ENCODE peak calls at places on chromosomes 4 and X, in seven cellular contexts. One of them, this sample, is unnamed.

GRCh38 chrX:70429759-70430158 is 6.6 kb downstream of the GDPD2 start:
- DNase-seq in GM12891: no peak
- DNase-seq in heart left ventricle: no peak
- DNase-seq in spleen: no peak
- DNase-seq in endothelial cell of umbilical vein: no peak
- DNase-seq in A549: no peak
- DNase-seq in IMR-90: no peak
- DNase-seq in this sample: no peak

GRCh38 chrX:7069556-7069955 is 78.0 kb upstream of the STS start:
- DNase-seq in GM12891: no peak
- DNase-seq in heart left ventricle: no peak
- DNase-seq in spleen: no peak
- DNase-seq in endothelial cell of umbilical vein: no peak
- DNase-seq in A549: no peak
- DNase-seq in IMR-90: no peak
- DNase-seq in this sample: no peak

GRCh38 chr4:101977096-101977495 is 186.6 kb downstream of the BANK1 start:
- DNase-seq in GM12891: no peak
- DNase-seq in heart left ventricle: no peak
- DNase-seq in spleen: no peak
- DNase-seq in endothelial cell of umbilical vein: peak
- DNase-seq in A549: peak
- DNase-seq in IMR-90: peak
- DNase-seq in this sample: peak

GRCh38 chr4:153275380-153276276 is 68.9 kb upstream of the MND1 start:
- DNase-seq in GM12891: no peak
- DNase-seq in heart left ventricle: no peak
- DNase-seq in spleen: no peak
- DNase-seq in endothelial cell of umbilical vein: no peak
- DNase-seq in A549: no peak
- DNase-seq in IMR-90: no peak
- DNase-seq in this sample: no peak

GRCh38 chr4:18166925-18167324 is 145.4 kb upstream of the LCORL start:
- DNase-seq in GM12891: no peak
- DNase-seq in heart left ventricle: no peak
- DNase-seq in spleen: no peak
- DNase-seq in endothelial cell of umbilical vein: no peak
- DNase-seq in A549: no peak
- DNase-seq in IMR-90: no peak
- DNase-seq in this sample: no peak

GRCh38 chrX:147646949-147647717 is 264.6 kb upstream of the FMR1 start:
- DNase-seq in GM12891: no peak
- DNase-seq in heart left ventricle: no peak
- DNase-seq in spleen: no peak
- DNase-seq in endothelial cell of umbilical vein: no peak
- DNase-seq in A549: no peak
- DNase-seq in IMR-90: no peak
- DNase-seq in this sample: no peak

GRCh38 chr4:26410385-26411293 is 79.6 kb downstream of the CCKAR start:
- DNase-seq in GM12891: no peak
- DNase-seq in heart left ventricle: no peak
- DNase-seq in spleen: no peak
- DNase-seq in endothelial cell of umbilical vein: peak
- DNase-seq in A549: peak
- DNase-seq in IMR-90: peak
- DNase-seq in this sample: peak

GRCh38 chrX:53483838-53484420 is 49.8 kb upstream of the HSD17B10 start:
- DNase-seq in GM12891: no peak
- DNase-seq in heart left ventricle: no peak
- DNase-seq in spleen: no peak
- DNase-seq in endothelial cell of umbilical vein: no peak
- DNase-seq in A549: no peak
- DNase-seq in IMR-90: peak
- DNase-seq in this sample: no peak

GRCh38 chr4:187550256-187550950 is 445.2 kb upstream of the ZFP42 start:
- DNase-seq in GM12891: no peak
- DNase-seq in heart left ventricle: no peak
- DNase-seq in spleen: no peak
- DNase-seq in endothelial cell of umbilical vein: no peak
- DNase-seq in A549: no peak
- DNase-seq in IMR-90: peak
- DNase-seq in this sample: no peak

GRCh38 chr4:108336076-108336475 is 167.3 kb upstream of the LEF1 start:
- DNase-seq in GM12891: no peak
- DNase-seq in heart left ventricle: no peak
- DNase-seq in spleen: no peak
- DNase-seq in endothelial cell of umbilical vein: no peak
- DNase-seq in A549: no peak
- DNase-seq in IMR-90: no peak
- DNase-seq in this sample: no peak

GRCh38 chrX:104165894-104166734 is at the start of gene FAM199X:
- DNase-seq in GM12891: peak
- DNase-seq in heart left ventricle: peak
- DNase-seq in spleen: peak
- DNase-seq in endothelial cell of umbilical vein: peak
- DNase-seq in A549: peak
- DNase-seq in IMR-90: peak
- DNase-seq in this sample: peak
- TF ChIP-seq POLR2A in GM12891: peak
- TF ChIP-seq POLR2A in heart left ventricle: peak
- TF ChIP-seq POLR2A in spleen: peak
- TF ChIP-seq POLR2A in endothelial cell of umbilical vein: peak
- TF ChIP-seq POLR2A in A549: peak
- TF ChIP-seq POLR2A in IMR-90: peak
- TF ChIP-seq POLR2A in this sample: peak

GRCh38 chr4:52658671-52659015 is 458 bp downstream of the USP46 start:
- DNase-seq in GM12891: peak
- DNase-seq in heart left ventricle: no peak
- DNase-seq in spleen: no peak
- DNase-seq in endothelial cell of umbilical vein: peak
- DNase-seq in A549: peak
- DNase-seq in IMR-90: no peak
- DNase-seq in this sample: no peak

GRCh38 chr4:52659722-52660261 is 691 bp upstream of the USP46 start:
- DNase-seq in GM12891: no peak
- DNase-seq in heart left ventricle: peak
- DNase-seq in spleen: peak
- DNase-seq in endothelial cell of umbilical vein: peak
- DNase-seq in A549: peak
- DNase-seq in IMR-90: no peak
- DNase-seq in this sample: no peak

GRCh38 chr4:52660643-52661042 is 1.5 kb upstream of the USP46 start:
- DNase-seq in GM12891: no peak
- DNase-seq in heart left ventricle: no peak
- DNase-seq in spleen: no peak
- DNase-seq in endothelial cell of umbilical vein: no peak
- DNase-seq in A549: no peak
- DNase-seq in IMR-90: no peak
- DNase-seq in this sample: no peak

GRCh38 chr4:52657630-52658501 is 1.2 kb downstream of the USP46 start:
- DNase-seq in GM12891: no peak
- DNase-seq in heart left ventricle: peak
- DNase-seq in spleen: no peak
- DNase-seq in endothelial cell of umbilical vein: peak
- DNase-seq in A549: no peak
- DNase-seq in IMR-90: peak
- DNase-seq in this sample: no peak

DNA sequence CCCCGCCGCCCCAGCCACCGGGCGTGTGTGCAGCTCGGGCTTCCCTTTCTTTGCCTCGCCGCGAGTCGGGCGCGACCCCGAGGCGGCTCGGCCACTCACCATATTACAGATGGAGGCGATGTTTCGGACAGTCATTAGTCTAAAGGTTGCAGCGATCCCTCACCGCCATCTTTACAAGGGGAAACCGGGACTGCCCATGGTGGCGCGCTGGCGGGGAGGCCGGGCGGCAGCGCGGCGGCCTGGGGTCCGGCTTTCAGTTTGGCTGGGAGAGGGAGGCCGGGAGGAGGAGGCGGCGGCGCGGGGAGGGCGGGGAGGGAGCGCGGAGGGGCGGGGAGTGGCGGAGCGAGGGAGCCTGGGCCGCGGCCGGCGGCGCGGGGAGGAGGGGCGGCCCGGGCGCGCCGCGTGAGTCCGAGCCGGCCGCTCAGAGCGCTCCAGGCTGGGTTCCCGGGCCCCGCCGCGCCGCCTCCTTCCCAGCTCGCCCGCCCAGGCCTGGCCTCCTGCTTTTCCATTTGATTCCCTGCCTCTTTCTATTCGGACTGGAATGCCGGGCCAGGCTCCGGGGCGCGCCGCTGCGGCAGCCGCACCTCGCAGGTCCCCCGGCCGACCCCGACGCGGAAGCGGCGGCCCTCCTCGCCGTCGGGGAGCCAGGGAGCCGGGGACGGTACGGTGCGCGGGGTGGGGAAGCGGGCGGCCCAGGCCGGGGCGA is at the start of gene USP46:
- DNase-seq in GM12891: peak
- DNase-seq in heart left ventricle: peak
- DNase-seq in spleen: peak
- DNase-seq in endothelial cell of umbilical vein: peak
- DNase-seq in A549: peak
- DNase-seq in IMR-90: peak
- DNase-seq in this sample: peak
- TF ChIP-seq POLR2A in GM12891: peak
- TF ChIP-seq POLR2A in heart left ventricle: peak
- TF ChIP-seq POLR2A in spleen: no peak
- TF ChIP-seq POLR2A in endothelial cell of umbilical vein: peak
- TF ChIP-seq POLR2A in A549: peak
- TF ChIP-seq POLR2A in IMR-90: no peak
- TF ChIP-seq POLR2A in this sample: peak

GRCh38 chr4:38131371-38132139 is 171.4 kb downstream of the PTTG2 start:
- DNase-seq in GM12891: no peak
- DNase-seq in heart left ventricle: no peak
- DNase-seq in spleen: no peak
- DNase-seq in endothelial cell of umbilical vein: peak
- DNase-seq in A549: no peak
- DNase-seq in IMR-90: no peak
- DNase-seq in this sample: no peak

GRCh38 chr4:38133711-38134480 is 173.7 kb downstream of the PTTG2 start:
- DNase-seq in GM12891: no peak
- DNase-seq in heart left ventricle: no peak
- DNase-seq in spleen: no peak
- DNase-seq in endothelial cell of umbilical vein: no peak
- DNase-seq in A549: no peak
- DNase-seq in IMR-90: no peak
- DNase-seq in this sample: no peak

GRCh38 chr4:38135201-38135600 is 175.0 kb downstream of the PTTG2 start:
- DNase-seq in GM12891: no peak
- DNase-seq in heart left ventricle: no peak
- DNase-seq in spleen: no peak
- DNase-seq in endothelial cell of umbilical vein: no peak
- DNase-seq in A549: no peak
- DNase-seq in IMR-90: no peak
- DNase-seq in this sample: no peak

GRCh38 chr4:38132140-38132673 is 172.0 kb downstream of the PTTG2 start:
- DNase-seq in GM12891: peak
- DNase-seq in heart left ventricle: peak
- DNase-seq in spleen: no peak
- DNase-seq in endothelial cell of umbilical vein: peak
- DNase-seq in A549: no peak
- DNase-seq in IMR-90: peak
- DNase-seq in this sample: no peak

DNA sequence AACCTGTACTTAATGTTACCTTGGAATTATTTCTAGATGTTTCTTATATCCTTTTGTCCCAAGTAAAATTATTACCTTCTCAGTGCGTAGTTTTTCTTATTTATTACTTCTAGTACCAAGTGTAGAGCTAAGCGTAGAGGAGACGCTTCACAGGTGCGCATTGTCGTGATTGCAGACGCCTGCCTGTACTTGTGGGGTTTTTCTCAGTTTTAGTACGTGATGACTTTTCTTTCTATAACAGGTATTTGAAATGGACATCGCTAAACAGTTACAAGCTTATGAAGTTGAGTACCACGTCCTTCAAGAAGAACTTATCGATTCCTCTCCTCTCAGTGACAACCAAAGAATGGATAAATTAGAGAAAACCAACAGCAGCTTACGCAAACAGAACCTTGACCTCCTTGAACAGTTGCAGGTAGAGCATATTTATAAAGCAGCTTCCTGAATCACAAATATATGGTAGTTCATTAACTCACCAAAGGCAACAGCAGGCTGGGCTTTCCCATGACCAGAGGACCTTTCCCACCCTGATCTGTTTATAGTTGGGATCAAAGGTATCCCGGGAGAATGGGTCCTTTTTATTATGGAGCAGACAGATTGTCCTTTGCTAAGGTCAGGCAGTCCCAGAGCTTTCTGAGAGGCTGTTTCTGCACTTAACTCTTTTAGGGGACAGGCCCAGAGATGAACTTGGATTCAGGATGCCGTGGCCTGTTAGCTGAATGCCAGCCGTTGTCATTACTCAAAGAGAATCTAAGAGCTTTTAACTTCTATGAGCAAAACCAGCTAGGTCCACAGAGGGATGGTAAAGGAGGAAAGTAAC is 172.9 kb downstream of the PTTG2 start:
- DNase-seq in GM12891: no peak
- DNase-seq in heart left ventricle: no peak
- DNase-seq in spleen: no peak
- DNase-seq in endothelial cell of umbilical vein: no peak
- DNase-seq in A549: no peak
- DNase-seq in IMR-90: no peak
- DNase-seq in this sample: no peak
- TF ChIP-seq POLR2A in GM12891: no peak
- TF ChIP-seq POLR2A in heart left ventricle: no peak
- TF ChIP-seq POLR2A in spleen: no peak
- TF ChIP-seq POLR2A in endothelial cell of umbilical vein: no peak
- TF ChIP-seq POLR2A in A549: no peak
- TF ChIP-seq POLR2A in IMR-90: no peak
- TF ChIP-seq POLR2A in this sample: no peak

GRCh38 chr4:68310651-68311247 is 39.1 kb downstream of the YTHDC1 start:
- DNase-seq in GM12891: no peak
- DNase-seq in heart left ventricle: no peak
- DNase-seq in spleen: no peak
- DNase-seq in endothelial cell of umbilical vein: no peak
- DNase-seq in A549: no peak
- DNase-seq in IMR-90: no peak
- DNase-seq in this sample: no peak
- TF ChIP-seq POLR2A in GM12891: no peak
- TF ChIP-seq POLR2A in heart left ventricle: no peak
- TF ChIP-seq POLR2A in spleen: no peak
- TF ChIP-seq POLR2A in endothelial cell of umbilical vein: no peak
- TF ChIP-seq POLR2A in A549: no peak
- TF ChIP-seq POLR2A in IMR-90: no peak
- TF ChIP-seq POLR2A in this sample: no peak

GRCh38 chrX:153599192-153600031 is 473 bp upstream of the CCNQ start:
- DNase-seq in GM12891: peak
- DNase-seq in heart left ventricle: peak
- DNase-seq in spleen: peak
- DNase-seq in endothelial cell of umbilical vein: peak
- DNase-seq in A549: peak
- DNase-seq in IMR-90: peak
- DNase-seq in this sample: peak
- TF ChIP-seq POLR2A in GM12891: no peak
- TF ChIP-seq POLR2A in heart left ventricle: no peak
- TF ChIP-seq POLR2A in spleen: no peak
- TF ChIP-seq POLR2A in endothelial cell of umbilical vein: no peak
- TF ChIP-seq POLR2A in A549: peak
- TF ChIP-seq POLR2A in IMR-90: no peak
- TF ChIP-seq POLR2A in this sample: peak

This sample was measured in H54.